ENCODE peak calls at places on chromosomes 6 and 20, in nine cellular contexts. G is HCEC 1CT; C is hippocampal formation; K is NCI-H1092 treated with DMSO at 0.1 percent for 48 hours; X is activated T-cell treated with anti-CD3 and anti-CD28 coated beads, Interleukin-2, amount 50 U/mL, for 24 hours; S is posterior vena cava; U is fibroblast of pulmonary artery; R is Ammon's horn; Z is H9. D is an unnamed sample.

GRCh38 chr6:109770779-109771178 is 79.7 kb downstream of the FIG4 start:
- DNase-seq in G (no peak), C (no peak), K (no peak), X (no peak), S (no peak), U (no peak), R (no peak), Z (no peak), D (no peak)

GRCh38 chr20:62921119-62921687 is 5.1 kb downstream of the DIDO1 start:
- DNase-seq in G (peak), C (no peak), K (peak), X (peak), S (no peak), U (peak), R (no peak), Z (peak), D (peak)

GRCh38 chr6:17962436-17963031 is 24.9 kb downstream of the KIF13A start:
- DNase-seq in G (peak), C (no peak), K (no peak), X (no peak), S (peak), U (peak), R (peak), Z (no peak), D (no peak)

GRCh38 chr6:153001767-153002612 is 519 bp downstream of the MTRF1L start:
- DNase-seq in G (peak), C (no peak), K (peak), X (no peak), S (peak), U (no peak), R (peak), Z (no peak), D (no peak)

GRCh38 chr6:35082046-35082732 is 59.0 kb downstream of the TCP11 start:
- DNase-seq in G (no peak), C (no peak), K (no peak), X (no peak), S (no peak), U (no peak), R (no peak), Z (no peak), D (no peak)

GRCh38 chr20:11734431-11734830 is 183.3 kb upstream of the BTBD3 start:
- DNase-seq in G (no peak), C (no peak), K (peak), X (no peak), S (no peak), U (no peak), R (no peak), Z (no peak), D (no peak)

GRCh38 chr6:159421586-159421985 is 252.4 kb downstream of the FNDC1 start:
- DNase-seq in G (no peak), C (no peak), K (no peak), X (no peak), S (no peak), U (no peak), R (no peak), Z (peak), D (no peak)

GRCh38 chr20:50366270-50367103 is 143.7 kb upstream of the PTPN1 start:
- DNase-seq in G (peak), C (no peak), K (peak), X (no peak), S (no peak), U (peak), R (no peak), Z (no peak), D (no peak)

GRCh38 chr6:90393232-90393884 is 96.7 kb upstream of the BACH2 start:
- DNase-seq in G (peak), C (peak), K (peak), X (peak), S (no peak), U (peak), R (peak), Z (peak), D (peak)